ENCODE peak calls at places on chromosomes 2 and 18, in six cellular contexts. H, U, A, I, W and L are unnamed samples. For H3K9me3 and H3K79me2, the result is how much of the 10 kb centered on the place peaks cover.

GRCh38 chr2:65364054-65364651 is 68.2 kb downstream of the SPRED2 start:
- DNase-seq in H (no peak), I (no peak), U (no peak), A (no peak), W (no peak), L (no peak)

GRCh38 chr2:73112026-73112912 is 479 bp downstream of the RAB11FIP5 start:
- DNase-seq in H (peak), W (peak), U (peak), A (no peak), I (peak), L (no peak)

GRCh38 chr2:31319391-31320175 is 85.6 kb downstream of the EHD3 start:
- DNase-seq in I (no peak), W (no peak), H (no peak), U (peak), A (peak), L (peak)

GRCh38 chr18:21167641-21168372 is 56.2 kb upstream of the ROCK1 start:
- DNase-seq in H (peak), I (no peak), U (peak), A (no peak), W (peak), L (no peak)

GRCh38 chr2:127597046-127597983 is 48.6 kb upstream of the GPR17 start:
- DNase-seq in H (no peak), W (no peak), I (no peak), A (no peak), U (no peak), L (no peak)

GRCh38 chr2:201261471-201261870 is 1.1 kb downstream of the CASP8 start:
- DNase-seq in W (no peak), U (no peak), I (no peak), H (no peak), A (peak), L (peak)

GRCh38 chr18:22507055-22507454 is 89.3 kb upstream of the CTAGE1 start:
- DNase-seq in U (no peak), I (no peak), H (no peak), A (no peak), W (no peak), L (no peak)

GRCh38 chr18:3935316-3935715 is 485.3 kb downstream of the TGIF1 start:
- DNase-seq in H (no peak), W (no peak), I (no peak), U (no peak), A (peak), L (peak)

GRCh38 chr2:120959426-120959825 is 223.8 kb downstream of the GLI2 start:
- DNase-seq in U (peak), W (peak), I (no peak), A (no peak), H (no peak), L (no peak)

GRCh38 chr18:76805221-76805620 is 17.1 kb upstream of the ZNF236 start:
- DNase-seq in H (no peak), W (peak), I (no peak), U (no peak), A (peak), L (no peak)

GRCh38 chr2:197137234-197137633 is 173.3 kb downstream of the ANKRD44 start:
- DNase-seq in W (peak), I (no peak), A (no peak), U (peak), H (no peak), L (no peak)

GRCh38 chr2:108139521-108139920 is 100.2 kb upstream of the SULT1C3 start:
- DNase-seq in W (peak), A (peak), U (peak), H (no peak), I (no peak), L (peak)

DNA sequence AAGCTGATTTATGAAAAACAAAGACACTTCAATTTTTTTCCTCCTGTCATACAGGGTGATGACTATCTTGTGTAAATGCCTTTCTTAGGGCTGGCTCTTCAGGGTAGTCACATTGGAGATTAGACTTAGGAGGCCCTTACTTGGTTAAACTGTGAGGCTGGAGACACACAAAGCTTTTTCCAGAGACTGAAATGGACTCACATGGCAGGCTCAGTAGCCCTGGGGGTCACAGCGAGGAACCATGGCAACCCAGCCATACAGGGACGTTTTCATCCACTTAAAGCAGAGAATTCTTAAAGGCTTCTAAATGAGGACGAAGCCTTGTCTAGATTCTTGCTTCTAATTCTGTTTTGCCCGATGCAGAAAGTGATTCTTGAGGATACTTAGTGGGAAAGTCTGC is 57.3 kb upstream of the ZDBF2 start:
- DNase-seq in I (no peak), U (no peak), A (no peak), W (no peak), H (no peak), L (no peak)
- H3K27ac ChIP-seq in I (no peak), U (no peak), A (no peak), W (no peak), H (no peak), L (no peak)

GRCh38 chr2:215423234-215423633 is 12.6 kb downstream of the FN1 start:
- DNase-seq in A (no peak), H (no peak), W (peak), U (no peak), I (no peak), L (no peak)

GRCh38 chr2:215427585-215427984 is 8.3 kb downstream of the FN1 start:
- DNase-seq in A (no peak), I (no peak), W (peak), H (no peak), U (no peak), L (no peak)

GRCh38 chr2:215423928-215424540 is 11.8 kb downstream of the FN1 start:
- DNase-seq in A (no peak), I (no peak), W (peak), H (no peak), U (no peak), L (no peak)

GRCh38 chr2:215422676-215423075 is 13.2 kb downstream of the FN1 start:
- DNase-seq in H (no peak), I (no peak), W (peak), U (no peak), A (no peak), L (no peak)

GRCh38 chr2:215425021-215425782 is 10.7 kb downstream of the FN1 start:
- DNase-seq in A (no peak), U (no peak), I (no peak), H (no peak), W (peak), L (no peak)
- H3K9me3 ChIP-seq in A (under half), U (under half), I (under half), H (under half), W (under half), L (under half)

GRCh38 chr2:239276813-239277193 is 124.0 kb downstream of the HDAC4 start:
- DNase-seq in U (no peak), A (no peak), I (no peak), W (no peak), H (no peak), L (no peak)
- H3K79me2 ChIP-seq in U (half or more), A (under half), I (half or more), W (under half), H (half or more), L (under half)

GRCh38 chr18:30106356-30106755 is 936.2 kb downstream of the DSC3 start:
- DNase-seq in U (no peak), H (no peak), W (no peak), I (no peak), A (no peak), L (no peak)
- H3K27ac ChIP-seq in U (no peak), H (no peak), W (no peak), I (no peak), A (no peak), L (no peak)

GRCh38 chr18:14900435-14900834 is 152.5 kb downstream of the ANKRD30B start:
- DNase-seq in H (no peak), W (no peak), U (no peak), I (no peak), A (no peak), L (no peak)

GRCh38 chr18:14908541-14908940 is 160.6 kb downstream of the ANKRD30B start:
- DNase-seq in W (no peak), U (no peak), H (no peak), I (no peak), A (no peak), L (no peak)

GRCh38 chr18:14905350-14905749 is 157.4 kb downstream of the ANKRD30B start:
- DNase-seq in H (no peak), A (no peak), W (no peak), U (no peak), I (no peak), L (no peak)

GRCh38 chr18:14907420-14907819 is 159.4 kb downstream of the ANKRD30B start:
- DNase-seq in A (no peak), U (no peak), H (no peak), I (no peak), W (no peak), L (no peak)

DNA sequence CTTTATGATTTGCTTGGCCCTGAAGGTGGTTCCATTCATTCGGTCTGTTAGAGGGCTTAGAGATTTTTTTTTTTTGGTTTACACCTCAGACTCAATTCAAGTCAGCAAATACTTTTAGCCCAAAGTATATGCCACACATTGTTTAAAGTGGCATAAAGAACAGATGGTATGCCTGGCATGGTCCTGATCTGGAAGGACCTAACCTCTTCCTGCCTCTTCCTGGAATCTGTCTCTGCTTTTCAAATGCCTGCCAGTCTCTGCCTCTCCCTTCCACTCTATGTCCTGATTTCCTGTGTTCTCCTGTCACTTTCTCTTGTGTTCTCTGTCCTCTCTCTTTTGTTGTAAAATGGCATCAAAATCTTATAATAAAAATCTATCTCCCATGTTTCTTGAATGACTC is 158.0 kb downstream of the ANKRD30B start:
- DNase-seq in A (no peak), U (no peak), H (no peak), W (no peak), I (no peak), L (no peak)
- H3K9me3 ChIP-seq in A (under half), U (under half), H (under half), W (under half), I (under half), L (under half)

GRCh38 chr2:27211943-27212625 is at the start of the genes ATRAID and SLC5A6:
- DNase-seq in U (peak), I (peak), A (peak), W (peak), H (peak), L (peak)
- H3K79me2 ChIP-seq in U (under half), I (under half), A (under half), W (under half), H (under half), L (half or more)